ENCODE peak calls at places on chromosomes 16 and 17, in ten cellular contexts. V is NCI-H1417; E is HEK293T; A is endothelial cell of umbilical vein; U is effector memory CD4-positive, alpha-beta T cell; M is NCI-H748 treated with DMSO at 0.1 percent for 48 hours; Y is BJ; B is RWPE1; K is HepG2; I is T-helper 22 cell. C is an unnamed sample.

GRCh38 chr17:75691371-75692290 is 24.5 kb downstream of the SAP30BP start:
- DNase-seq in A (no peak), U (no peak), V (peak; percentile 28), Y (no peak), K (no peak), E (no peak), B (no peak), M (no peak), I (no peak), C (peak; percentile 95)

GRCh38 chr17:31598388-31598760 is 206.9 kb downstream of the RAB11FIP4 start:
- DNase-seq in A (no peak), V (no peak), K (no peak), I (no peak), B (no peak), E (no peak), M (no peak), U (no peak), Y (no peak), C (no peak)

GRCh38 chr16:72908362-72908838 is 139.5 kb downstream of the ZFHX3 start:
- DNase-seq in K (no peak), Y (no peak), E (no peak), V (no peak), A (no peak), U (no peak), I (no peak), B (no peak), M (no peak), C (no peak)

GRCh38 chr17:79478051-79478461 is 132.8 kb downstream of the RBFOX3 start:
- DNase-seq in B (peak; percentile 13), M (peak; percentile 9), I (no peak), K (no peak), U (no peak), V (peak; percentile 56), Y (no peak), E (no peak), A (no peak), C (peak; percentile 3)

GRCh38 chr16:87661561-87661960 is 59.3 kb downstream of the JPH3 start:
- DNase-seq in A (peak; percentile 43), I (no peak), M (no peak), E (peak; percentile 42), U (no peak), Y (no peak), V (no peak), K (peak; percentile 44), B (peak; percentile 55), C (peak; percentile 11)

GRCh38 chr17:56867948-56868376 is 34.0 kb downstream of the DGKE start:
- DNase-seq in E (no peak), A (peak; percentile 90), U (no peak), V (no peak), Y (peak; percentile 26), K (no peak), M (no peak), B (no peak), I (no peak), C (peak; percentile 53)

GRCh38 chr16:79980650-79981521 is 380.3 kb upstream of the MAF start:
- DNase-seq in V (peak; percentile 34), U (no peak), I (no peak), E (no peak), M (peak; percentile 4), Y (no peak), K (no peak), A (no peak), B (no peak), C (peak; percentile 4)

GRCh38 chr17:65048441-65048840 is 8.1 kb downstream of the GNA13 start:
- DNase-seq in I (no peak), Y (no peak), M (no peak), A (no peak), E (no peak), K (no peak), B (no peak), V (no peak), U (no peak), C (no peak)

GRCh38 chr17:27991594-27991993 is 50.9 kb upstream of the NLK start:
- DNase-seq in U (no peak), M (no peak), E (no peak), A (peak; percentile 26), Y (no peak), B (no peak), V (no peak), K (peak; percentile 11), I (no peak), C (no peak)

GRCh38 chr17:14203392-14203791 is 33.3 kb downstream of the CDRT15 start:
- DNase-seq in A (no peak), Y (no peak), I (no peak), B (no peak), V (no peak), K (no peak), E (no peak), M (no peak), U (no peak), C (no peak)

GRCh38 chr17:79897243-79898063 is 58.2 kb upstream of the CBX4 start:
- DNase-seq in A (no peak), K (peak; percentile 51), B (no peak), U (no peak), E (no peak), M (no peak), Y (no peak), V (no peak), I (no peak), C (no peak)

C was measured in foreskin keratinocyte.